ENCODE peak calls at places on chromosome 17, in five cellular contexts. One of them, this sample, is unnamed.
A peak's percentile ranks its signal among the peaks of the same experiment; 100 is the strongest.

GRCh38 chr17:15409721-15410247 is 57.6 kb downstream of the CDRT4 start:
- DNase-seq in effector memory CD4-positive, alpha-beta T cell: no peak
- DNase-seq in adipocyte: peak; percentile 92
- DNase-seq in body of pancreas: peak; percentile 44
- DNase-seq in cardiac muscle cell: no peak
- DNase-seq in this sample: no peak

GRCh38 chr17:40099627-40100418 is 566 bp downstream of the NR1D1 start:
- DNase-seq in cardiac muscle cell: no peak
- DNase-seq in adipocyte: peak; percentile 21
- DNase-seq in effector memory CD4-positive, alpha-beta T cell: no peak
- DNase-seq in body of pancreas: no peak
- DNase-seq in this sample: no peak

GRCh38 chr17:33893192-33893591 is 361.9 kb upstream of the CCL2 start:
- DNase-seq in body of pancreas: no peak
- DNase-seq in adipocyte: no peak
- DNase-seq in effector memory CD4-positive, alpha-beta T cell: no peak
- DNase-seq in cardiac muscle cell: no peak
- DNase-seq in this sample: no peak

GRCh38 chr17:72691601-72692000 is 400.9 kb downstream of the SLC39A11 start:
- DNase-seq in body of pancreas: no peak
- DNase-seq in effector memory CD4-positive, alpha-beta T cell: no peak
- DNase-seq in cardiac muscle cell: no peak
- DNase-seq in adipocyte: peak; percentile 40
- DNase-seq in this sample: no peak

GRCh38 chr17:19737305-19738072 is 10.6 kb downstream of the ALDH3A1 start:
- DNase-seq in body of pancreas: no peak
- DNase-seq in adipocyte: no peak
- DNase-seq in cardiac muscle cell: no peak
- DNase-seq in effector memory CD4-positive, alpha-beta T cell: no peak
- DNase-seq in this sample: no peak

GRCh38 chr17:20197527-20197926 is 188.4 kb downstream of the SPECC1 start:
- DNase-seq in adipocyte: no peak
- DNase-seq in body of pancreas: no peak
- DNase-seq in cardiac muscle cell: no peak
- DNase-seq in effector memory CD4-positive, alpha-beta T cell: no peak
- DNase-seq in this sample: no peak

GRCh38 chr17:65888649-65889048 is 303.3 kb downstream of the CEP112 start:
- DNase-seq in adipocyte: peak; percentile 25
- DNase-seq in body of pancreas: no peak
- DNase-seq in cardiac muscle cell: no peak
- DNase-seq in effector memory CD4-positive, alpha-beta T cell: no peak
- DNase-seq in this sample: no peak

GRCh38 chr17:29263916-29264315 is 17.3 kb downstream of the CRYBA1 start:
- DNase-seq in adipocyte: no peak
- DNase-seq in cardiac muscle cell: no peak
- DNase-seq in effector memory CD4-positive, alpha-beta T cell: no peak
- DNase-seq in body of pancreas: no peak
- DNase-seq in this sample: no peak

GRCh38 chr17:81814748-81815645 is 11.0 kb downstream of the GCGR start:
- DNase-seq in effector memory CD4-positive, alpha-beta T cell: no peak
- DNase-seq in body of pancreas: peak; percentile 57
- DNase-seq in adipocyte: no peak
- DNase-seq in cardiac muscle cell: no peak
- DNase-seq in this sample: no peak

GRCh38 chr17:11889266-11889665 is 108.0 kb downstream of the ZNF18 start:
- DNase-seq in body of pancreas: no peak
- DNase-seq in effector memory CD4-positive, alpha-beta T cell: no peak
- DNase-seq in cardiac muscle cell: no peak
- DNase-seq in adipocyte: no peak
- DNase-seq in this sample: no peak

GRCh38 chr17:31100840-31101239 is 6.1 kb downstream of the NF1 start:
- DNase-seq in cardiac muscle cell: no peak
- DNase-seq in adipocyte: no peak
- DNase-seq in effector memory CD4-positive, alpha-beta T cell: no peak
- DNase-seq in body of pancreas: no peak
- DNase-seq in this sample: no peak

GRCh38 chr17:63819585-63820537 is 7.4 kb upstream of the PSMC5 start:
- DNase-seq in effector memory CD4-positive, alpha-beta T cell: no peak
- DNase-seq in adipocyte: no peak
- DNase-seq in body of pancreas: no peak
- DNase-seq in cardiac muscle cell: no peak
- DNase-seq in this sample: no peak

GRCh38 chr17:57834146-57834741 is 15.6 kb downstream of the MRPS23 start:
- DNase-seq in body of pancreas: peak; percentile 57
- DNase-seq in cardiac muscle cell: no peak
- DNase-seq in adipocyte: no peak
- DNase-seq in effector memory CD4-positive, alpha-beta T cell: no peak
- DNase-seq in this sample: no peak

GRCh38 chr17:11908711-11909146 is 88.5 kb downstream of the ZNF18 start:
- DNase-seq in body of pancreas: no peak
- DNase-seq in effector memory CD4-positive, alpha-beta T cell: no peak
- DNase-seq in adipocyte: no peak
- DNase-seq in cardiac muscle cell: no peak
- DNase-seq in this sample: no peak

GRCh38 chr17:46002311-46002972 is 3.4 kb downstream of the STH start:
- DNase-seq in adipocyte: peak; percentile 84
- DNase-seq in effector memory CD4-positive, alpha-beta T cell: peak; percentile 56
- DNase-seq in body of pancreas: peak; percentile 84
- DNase-seq in cardiac muscle cell: peak; percentile 77
- DNase-seq in this sample: peak; percentile 68

GRCh38 chr17:28865946-28866752 is 11.3 kb downstream of the ERAL1 start:
- DNase-seq in body of pancreas: no peak
- DNase-seq in effector memory CD4-positive, alpha-beta T cell: no peak
- DNase-seq in adipocyte: no peak
- DNase-seq in cardiac muscle cell: no peak
- DNase-seq in this sample: no peak

GRCh38 chr17:17090642-17091103 is 48.4 kb downstream of the MPRIP start:
- DNase-seq in body of pancreas: peak; percentile 82
- DNase-seq in effector memory CD4-positive, alpha-beta T cell: no peak
- DNase-seq in adipocyte: no peak
- DNase-seq in cardiac muscle cell: no peak
- DNase-seq in this sample: no peak

GRCh38 chr17:49506282-49506681 is 11.2 kb downstream of the NGFR start:
- DNase-seq in body of pancreas: no peak
- DNase-seq in effector memory CD4-positive, alpha-beta T cell: no peak
- DNase-seq in cardiac muscle cell: no peak
- DNase-seq in adipocyte: no peak
- DNase-seq in this sample: no peak

GRCh38 chr17:14737984-14738651 is 437.2 kb downstream of the HS3ST3B1 start:
- DNase-seq in body of pancreas: peak; percentile 89
- DNase-seq in cardiac muscle cell: no peak
- DNase-seq in adipocyte: peak; percentile 97
- DNase-seq in effector memory CD4-positive, alpha-beta T cell: no peak
- DNase-seq in this sample: no peak

GRCh38 chr17:2814499-2815341 is 18.5 kb downstream of the RAP1GAP2 start:
- DNase-seq in effector memory CD4-positive, alpha-beta T cell: peak; percentile 92
- DNase-seq in cardiac muscle cell: no peak
- DNase-seq in body of pancreas: peak; percentile 36
- DNase-seq in adipocyte: no peak
- DNase-seq in this sample: peak; percentile 87

GRCh38 chr17:22461460-22462145 is 769.3 kb downstream of the KCNJ18 start:
- DNase-seq in cardiac muscle cell: no peak
- DNase-seq in effector memory CD4-positive, alpha-beta T cell: no peak
- DNase-seq in adipocyte: no peak
- DNase-seq in body of pancreas: no peak
- DNase-seq in this sample: no peak

GRCh38 chr17:22460461-22461063 is 768.2 kb downstream of the KCNJ18 start:
- DNase-seq in body of pancreas: no peak
- DNase-seq in cardiac muscle cell: no peak
- DNase-seq in adipocyte: no peak
- DNase-seq in effector memory CD4-positive, alpha-beta T cell: no peak
- DNase-seq in this sample: no peak

GRCh38 chr17:22462461-22462860 is 770.1 kb downstream of the KCNJ18 start:
- DNase-seq in body of pancreas: no peak
- DNase-seq in adipocyte: no peak
- DNase-seq in effector memory CD4-positive, alpha-beta T cell: no peak
- DNase-seq in cardiac muscle cell: no peak
- DNase-seq in this sample: no peak

GRCh38 chr17:22459953-22460350 is 767.6 kb downstream of the KCNJ18 start:
- DNase-seq in adipocyte: no peak
- DNase-seq in body of pancreas: no peak
- DNase-seq in effector memory CD4-positive, alpha-beta T cell: no peak
- DNase-seq in cardiac muscle cell: no peak
- DNase-seq in this sample: no peak

GRCh38 chr17:22459331-22459952 is 767.1 kb downstream of the KCNJ18 start:
- DNase-seq in cardiac muscle cell: no peak
- DNase-seq in body of pancreas: no peak
- DNase-seq in effector memory CD4-positive, alpha-beta T cell: no peak
- DNase-seq in adipocyte: no peak
- DNase-seq in this sample: no peak
- H3K9me3 ChIP-seq in cardiac muscle cell: no peaks in the 10 kb centered on the region
- H3K9me3 ChIP-seq in body of pancreas: peaks cover 7% of the 10 kb centered on the region
- H3K9me3 ChIP-seq in effector memory CD4-positive, alpha-beta T cell: no peaks in the 10 kb centered on the region
- H3K9me3 ChIP-seq in adipocyte: no peaks in the 10 kb centered on the region
- H3K9me3 ChIP-seq in this sample: no peaks in the 10 kb centered on the region

DNA sequence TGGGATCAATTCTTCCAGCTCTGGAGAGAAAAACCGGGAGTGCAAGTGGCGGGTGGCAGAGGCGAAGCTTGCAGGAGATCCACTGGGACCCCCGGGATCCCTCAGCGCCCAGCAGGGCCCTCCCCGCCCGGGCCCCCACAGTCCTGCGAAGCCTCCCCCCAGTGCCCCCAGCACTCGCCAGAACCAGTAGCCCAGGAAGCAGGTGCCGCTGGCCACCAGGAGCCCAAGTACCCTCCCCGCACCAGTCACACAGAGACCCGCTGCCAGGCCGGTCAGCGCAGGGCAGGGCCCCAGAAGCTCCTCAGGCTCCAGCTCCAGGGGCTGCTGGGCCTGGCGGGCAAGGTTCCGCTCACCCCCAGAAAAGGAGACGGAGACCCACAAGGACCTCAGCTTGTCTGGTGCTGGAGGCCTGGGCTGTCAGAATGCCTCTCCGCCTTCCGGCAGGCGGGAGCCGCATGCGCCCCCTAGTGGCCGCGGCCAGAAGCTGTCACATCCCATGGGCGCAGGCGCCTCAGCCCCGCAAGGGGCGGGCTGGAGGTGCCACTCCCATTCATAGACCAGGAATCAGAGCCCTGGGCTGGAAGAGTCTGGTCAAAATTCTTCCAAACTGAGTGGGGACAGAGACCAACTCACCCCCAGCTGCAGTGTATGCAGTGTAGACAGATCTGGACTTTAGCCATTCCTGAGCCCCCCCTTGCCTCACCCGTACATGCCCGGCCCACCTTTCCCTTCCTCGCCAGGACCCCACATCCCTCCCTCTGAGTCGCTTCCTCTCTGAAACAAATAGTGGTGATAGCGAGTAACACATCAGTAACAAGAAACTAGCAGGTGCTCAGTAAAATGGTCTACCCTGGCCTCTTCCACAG is 1002.3 kb downstream of the KCNJ18 start:
- DNase-seq in adipocyte: no peak
- DNase-seq in cardiac muscle cell: no peak
- DNase-seq in body of pancreas: no peak
- DNase-seq in effector memory CD4-positive, alpha-beta T cell: no peak
- DNase-seq in this sample: no peak
- H3K9me3 ChIP-seq in adipocyte: peaks cover 5% of the 10 kb centered on the region
- H3K9me3 ChIP-seq in cardiac muscle cell: no peaks in the 10 kb centered on the region
- H3K9me3 ChIP-seq in body of pancreas: no peaks in the 10 kb centered on the region
- H3K9me3 ChIP-seq in effector memory CD4-positive, alpha-beta T cell: no peaks in the 10 kb centered on the region
- H3K9me3 ChIP-seq in this sample: no peaks in the 10 kb centered on the region

GRCh38 chr17:67358612-67359011 is 7.8 kb downstream of the PSMD12 start:
- DNase-seq in adipocyte: no peak
- DNase-seq in effector memory CD4-positive, alpha-beta T cell: no peak
- DNase-seq in cardiac muscle cell: no peak
- DNase-seq in body of pancreas: no peak
- DNase-seq in this sample: no peak
- H3K9me3 ChIP-seq in adipocyte: no peaks in the 10 kb centered on the region
- H3K9me3 ChIP-seq in effector memory CD4-positive, alpha-beta T cell: no peaks in the 10 kb centered on the region
- H3K9me3 ChIP-seq in cardiac muscle cell: no peaks in the 10 kb centered on the region
- H3K9me3 ChIP-seq in body of pancreas: no peaks in the 10 kb centered on the region
- H3K9me3 ChIP-seq in this sample: no peaks in the 10 kb centered on the region

DNA sequence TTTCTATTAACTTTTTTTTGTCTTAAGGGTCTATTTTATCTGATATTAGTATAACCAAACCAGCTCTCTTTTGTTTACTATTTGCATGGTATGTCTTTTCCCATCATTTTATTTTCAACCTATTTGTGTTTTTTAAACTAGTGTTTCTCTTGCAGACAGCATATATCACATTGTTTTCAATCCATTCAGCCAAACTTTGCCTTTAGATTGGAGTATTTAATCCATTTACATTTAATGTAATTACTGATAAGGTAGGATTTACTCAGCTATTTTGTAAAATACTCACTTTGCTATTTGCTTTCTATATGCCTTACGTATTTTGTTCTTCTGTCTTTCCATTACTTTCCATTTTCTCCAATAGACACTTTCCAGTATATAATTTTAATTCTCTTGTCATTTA is 108.0 kb upstream of the NACA2 start:
- DNase-seq in adipocyte: no peak
- DNase-seq in cardiac muscle cell: no peak
- DNase-seq in effector memory CD4-positive, alpha-beta T cell: no peak
- DNase-seq in body of pancreas: no peak
- DNase-seq in this sample: no peak
- H3K9me3 ChIP-seq in adipocyte: peaks cover 32% of the 10 kb centered on the region
- H3K9me3 ChIP-seq in cardiac muscle cell: no peaks in the 10 kb centered on the region
- H3K9me3 ChIP-seq in effector memory CD4-positive, alpha-beta T cell: peaks cover 14% of the 10 kb centered on the region
- H3K9me3 ChIP-seq in body of pancreas: peaks cover 18% of the 10 kb centered on the region
- H3K9me3 ChIP-seq in this sample: peaks cover 6% of the 10 kb centered on the region

GRCh38 chr17:69959291-69959690 is 115.7 kb upstream of the KCNJ16 start:
- DNase-seq in body of pancreas: no peak
- DNase-seq in cardiac muscle cell: no peak
- DNase-seq in effector memory CD4-positive, alpha-beta T cell: no peak
- DNase-seq in adipocyte: no peak
- DNase-seq in this sample: no peak

GRCh38 chr17:69961488-69962145 is 113.4 kb upstream of the KCNJ16 start:
- DNase-seq in cardiac muscle cell: no peak
- DNase-seq in adipocyte: no peak
- DNase-seq in body of pancreas: peak; percentile 4
- DNase-seq in effector memory CD4-positive, alpha-beta T cell: no peak
- DNase-seq in this sample: no peak

GRCh38 chr17:69960755-69961154 is 114.3 kb upstream of the KCNJ16 start:
- DNase-seq in adipocyte: no peak
- DNase-seq in effector memory CD4-positive, alpha-beta T cell: no peak
- DNase-seq in cardiac muscle cell: no peak
- DNase-seq in body of pancreas: peak; percentile 15
- DNase-seq in this sample: no peak
- H3K9me3 ChIP-seq in adipocyte: peaks cover 15% of the 10 kb centered on the region
- H3K9me3 ChIP-seq in effector memory CD4-positive, alpha-beta T cell: no peaks in the 10 kb centered on the region
- H3K9me3 ChIP-seq in cardiac muscle cell: no peaks in the 10 kb centered on the region
- H3K9me3 ChIP-seq in body of pancreas: no peaks in the 10 kb centered on the region
- H3K9me3 ChIP-seq in this sample: no peaks in the 10 kb centered on the region